ENCODE peak calls at places on chromosomes 5 and 9, in six cellular contexts. I is WTC11, A is K562, M is GM23338, L is GM12878, G is HepG2. D is an unnamed sample.

GRCh38 chr5:98314262-98314661 is 459.2 kb upstream of the RGMB start:
- DNase-seq in G (no peak), L (no peak), A (no peak), I (no peak), M (no peak), D (no peak)

GRCh38 chr5:76367623-76368366 is 35.3 kb upstream of the IQGAP2 start:
- DNase-seq in M (no peak), A (peak), I (no peak), G (no peak), L (peak), D (no peak)

GRCh38 chr5:180139731-180140626 is 68.4 kb upstream of the RNF130 start:
- DNase-seq in L (no peak), M (no peak), I (no peak), A (no peak), G (no peak), D (no peak)

GRCh38 chr5:78543916-78544315 is 104.7 kb downstream of the LHFPL2 start:
- DNase-seq in L (no peak), M (no peak), I (no peak), G (no peak), A (no peak), D (no peak)

GRCh38 chr5:94562327-94562971 is 56.0 kb downstream of the KIAA0825 start:
- DNase-seq in M (no peak), A (no peak), G (no peak), L (no peak), I (no peak), D (no peak)

GRCh38 chr9:118553465-118553864 is 815.8 kb downstream of the BRINP1 start:
- DNase-seq in I (no peak), A (no peak), M (no peak), L (no peak), G (no peak), D (no peak)

GRCh38 chr5:176891331-176891958 is 7.7 kb downstream of the HK3 start:
- DNase-seq in G (no peak), A (no peak), M (no peak), L (no peak), I (no peak), D (no peak)

GRCh38 chr5:54217826-54218503 is 92.4 kb downstream of the ARL15 start:
- DNase-seq in G (peak), M (peak), I (no peak), A (peak), L (no peak), D (no peak)

GRCh38 chr5:6568383-6568782 is 64.5 kb downstream of the NSUN2 start:
- DNase-seq in L (no peak), G (no peak), M (no peak), A (no peak), I (no peak), D (no peak)

GRCh38 chr5:139711852-139712171 is 63.7 kb downstream of the CXXC5 start:
- DNase-seq in G (no peak), A (no peak), L (no peak), I (peak), M (peak), D (no peak)

GRCh38 chr5:65186646-65187227 is 295.0 kb downstream of the ADAMTS6 start:
- DNase-seq in I (no peak), M (no peak), A (no peak), L (no peak), G (no peak), D (no peak)

GRCh38 chr9:107929439-107929838 is 439.9 kb upstream of the KLF4 start:
- DNase-seq in M (no peak), I (no peak), G (no peak), L (no peak), A (no peak), D (no peak)

GRCh38 chr5:147051193-147051592 is 172.6 kb upstream of the PPP2R2B start:
- DNase-seq in M (no peak), L (no peak), I (no peak), A (no peak), G (no peak), D (no peak)

GRCh38 chr5:33659526-33660169 is 218.9 kb downstream of the TARS1 start:
- DNase-seq in L (no peak), G (no peak), M (no peak), I (no peak), A (no peak), D (no peak)

GRCh38 chr5:1203311-1203967 is 2.0 kb downstream of the SLC6A19 start:
- DNase-seq in I (no peak), M (no peak), A (no peak), G (no peak), L (no peak), D (no peak)

GRCh38 chr9:13607746-13608445 is 328.4 kb upstream of the MPDZ start:
- DNase-seq in L (no peak), M (peak), G (no peak), I (no peak), A (no peak), D (no peak)

GRCh38 chr9:135500525-135501260 is at the start of gene MRPS2:
- DNase-seq in G (peak), A (peak), I (peak), L (peak), M (peak), D (peak)

GRCh38 chr9:99138424-99139284 is 33.7 kb downstream of the TGFBR1 start:
- DNase-seq in G (no peak), A (no peak), M (no peak), I (no peak), L (no peak), D (no peak)

GRCh38 chr9:78865757-78866156 is 568.8 kb downstream of the PSAT1 start:
- DNase-seq in M (no peak), I (no peak), L (no peak), A (no peak), G (no peak), D (no peak)

GRCh38 chr5:132489871-132490483 is 596 bp downstream of the IRF1 start:
- DNase-seq in I (peak), L (no peak), M (peak), G (no peak), A (peak), D (no peak)

GRCh38 chr5:14628346-14628745 is 36.2 kb upstream of the OTULIN start:
- DNase-seq in I (peak), A (peak), M (peak), L (no peak), G (peak), D (peak)

GRCh38 chr5:187042-187431 is 4.3 kb upstream of the LRRC14B start:
- DNase-seq in L (no peak), I (no peak), M (no peak), G (no peak), A (no peak), D (no peak)

GRCh38 chr5:184461-184860 is 6.8 kb upstream of the LRRC14B start:
- DNase-seq in L (no peak), G (no peak), A (no peak), I (no peak), M (no peak), D (no peak)

GRCh38 chr5:185095-186070 is 5.9 kb upstream of the LRRC14B start:
- DNase-seq in M (no peak), I (no peak), A (no peak), G (no peak), L (no peak), D (no peak)

GRCh38 chr5:187617-188451 is 3.5 kb upstream of the LRRC14B start:
- DNase-seq in M (no peak), I (no peak), G (no peak), A (no peak), L (no peak), D (no peak)

GRCh38 chr5:186091-187041 is 4.9 kb upstream of the LRRC14B start:
- DNase-seq in G (no peak), L (no peak), M (no peak), A (no peak), I (no peak), D (no peak)
- TF ChIP-seq CREB1 in G (no peak), L (no peak), M (no peak), A (no peak), I (no peak), D (no peak)

DNA sequence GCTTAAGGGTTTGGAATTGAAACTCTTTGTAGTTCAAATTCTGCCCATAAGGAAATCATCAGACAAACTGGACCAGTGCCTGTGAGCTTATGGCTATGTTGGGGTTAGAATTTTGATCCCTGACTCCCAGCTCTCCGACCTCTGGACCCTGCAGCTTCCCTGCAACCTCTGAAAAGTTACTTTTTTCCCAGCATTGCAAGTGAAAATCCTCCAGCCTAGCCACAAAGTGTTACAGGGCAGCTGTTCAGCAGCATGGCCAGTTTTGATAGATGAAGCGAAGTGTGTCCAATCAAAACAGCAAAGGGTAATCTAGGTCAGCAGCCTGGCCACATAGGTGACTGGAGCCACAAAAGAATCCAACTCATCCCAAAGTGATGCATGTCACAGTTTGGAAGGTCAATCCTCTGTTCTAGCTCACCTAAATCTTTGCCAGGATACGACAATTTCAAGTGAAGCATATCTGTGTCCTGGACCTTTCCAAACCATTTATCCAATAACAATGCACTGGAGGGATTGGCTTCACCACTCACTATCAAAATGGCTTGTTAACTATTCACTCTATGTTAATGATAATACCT is 4.7 kb upstream of the CPEB4 start:
- DNase-seq in M (no peak), A (no peak), G (no peak), L (no peak), I (no peak), D (no peak)
- TF ChIP-seq CREB1 in M (no peak), A (no peak), G (no peak), L (no peak), I (no peak), D (no peak)

DNA sequence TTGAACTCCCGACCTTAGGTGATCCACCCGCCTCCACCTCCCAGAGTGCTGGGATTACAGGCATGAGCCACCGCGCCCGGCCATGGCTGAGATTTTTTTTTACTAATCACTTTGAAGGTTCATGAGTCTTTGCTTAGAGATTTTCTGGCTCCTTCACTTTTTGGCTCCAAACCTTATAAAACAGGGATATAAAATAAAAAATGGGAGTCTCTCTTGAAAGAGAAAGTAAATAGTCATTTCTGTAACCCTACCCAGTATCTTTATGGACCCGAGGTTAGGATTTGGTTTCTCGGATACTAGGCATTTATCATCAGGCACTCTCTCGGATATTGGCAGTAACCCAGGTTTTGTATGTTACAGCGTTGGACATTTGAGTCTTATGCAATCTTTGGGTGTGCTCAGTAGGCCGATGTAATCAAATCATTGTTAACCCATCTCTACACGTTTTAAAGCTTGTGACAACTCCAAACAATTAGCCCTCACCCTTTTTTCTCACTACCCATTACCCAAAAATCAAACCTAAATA is 25.3 kb downstream of the STXBP1 start:
- DNase-seq in A (peak), G (peak), L (no peak), M (no peak), I (no peak), D (no peak)
- TF ChIP-seq CREB1 in A (no peak), G (no peak), L (no peak), M (no peak), I (no peak), D (no peak)

DNA sequence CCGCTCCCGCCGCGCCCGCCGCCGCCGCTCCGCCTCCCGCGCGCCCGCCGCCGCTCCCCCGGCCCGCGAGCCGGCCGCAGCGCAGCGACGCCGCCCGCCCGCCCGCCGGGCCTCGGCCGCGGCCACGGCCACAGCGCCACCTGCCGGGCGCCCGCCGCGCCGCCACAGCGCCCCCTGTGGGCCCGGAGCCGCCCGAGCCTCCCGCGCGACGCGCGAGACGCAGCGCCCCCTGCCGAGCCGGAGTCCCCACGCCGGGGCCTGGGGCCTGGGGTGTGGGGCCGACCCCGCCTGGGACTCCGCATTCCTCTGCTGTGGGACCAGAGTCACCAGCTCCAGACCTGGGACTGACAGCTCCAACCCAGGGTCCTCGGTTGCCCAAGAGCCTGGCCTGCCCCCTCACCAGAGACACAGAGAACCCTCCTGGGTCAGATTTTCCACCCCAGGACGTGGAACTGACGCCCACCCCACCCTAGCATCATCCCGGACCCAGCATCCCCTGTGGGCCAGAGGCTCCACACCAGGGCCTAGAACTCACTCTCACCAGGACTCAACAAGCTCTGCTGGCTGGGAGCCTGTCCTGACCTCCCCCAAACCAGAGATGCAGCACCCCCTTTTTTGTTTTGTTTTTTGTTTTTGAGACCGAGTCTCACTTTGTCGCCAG is at the start of gene RAPGEF1:
- DNase-seq in A (peak), M (peak), G (no peak), L (no peak), I (peak), D (no peak)
- TF ChIP-seq CREB1 in A (no peak), M (peak), G (no peak), L (no peak), I (no peak), D (no peak)

DNA sequence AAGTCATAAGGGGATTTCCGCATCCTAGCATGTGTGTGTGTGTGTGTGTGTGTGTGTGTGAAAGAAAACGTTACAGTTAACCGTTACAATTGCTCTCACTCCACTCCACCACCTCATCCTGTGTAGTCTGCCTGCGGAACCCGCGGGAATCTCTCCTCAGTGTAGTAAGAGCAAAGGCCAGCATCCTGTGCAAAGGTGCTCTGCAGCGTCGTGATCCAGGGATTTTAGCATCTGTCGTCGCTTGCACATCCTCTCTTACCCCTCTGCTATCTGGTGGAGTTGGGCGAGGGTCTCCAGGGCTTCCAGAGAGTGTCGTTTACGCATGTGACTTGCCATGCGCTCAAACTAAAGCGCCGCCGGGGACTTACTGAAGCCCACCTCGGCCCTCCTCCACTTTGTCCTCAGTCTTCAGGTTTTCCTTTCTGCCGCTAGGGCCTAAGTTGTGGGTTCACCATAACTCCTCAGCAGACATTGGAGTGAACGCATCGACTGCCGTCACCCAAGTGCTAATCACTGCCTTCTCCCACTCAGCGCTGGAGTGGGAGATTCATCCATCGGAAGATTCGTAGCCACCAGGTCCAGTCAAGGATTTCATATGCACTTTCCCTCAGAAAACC is 3.9 kb downstream of the CDKN2B start:
- DNase-seq in L (no peak), A (no peak), I (peak), M (peak), G (no peak), D (no peak)
- TF ChIP-seq CREB1 in L (no peak), A (no peak), I (no peak), M (no peak), G (no peak), D (peak)